ENCODE peak calls at places on chromosomes 13 and 19, in nine cellular contexts. X is frontal cortex; H is tibial nerve; C is AG08396; N is astrocyte; E is heart right ventricle; B is stimulated activated CD4-positive, alpha-beta T cell treated with anti-CD3 and anti-CD28 coated beads, Interleukin-15, amount 100 ng/mL, for 24 hours; V is mesothelial cell of epicardium; S is SW480. Z is an unnamed sample.

GRCh38 chr19:17526922-17527321 is 15.5 kb downstream of the PGLS start:
- DNase-seq in X (no peak), H (no peak), C (no peak), N (no peak), E (no peak), B (peak; percentile 38), V (no peak), S (no peak), Z (no peak)

GRCh38 chr13:50127017-50127725 is 111.9 kb downstream of the KCNRG start:
- DNase-seq in X (no peak), H (peak; percentile 47), C (no peak), N (no peak), E (peak; percentile 58), B (peak; percentile 71), V (peak; percentile 33), S (no peak), Z (no peak)

GRCh38 chr13:39263033-39263432 is 224.8 kb downstream of the NHLRC3 start:
- DNase-seq in X (peak; percentile 42), H (peak; percentile 43), C (peak; percentile 33), N (no peak), E (no peak), B (peak; percentile 65), V (no peak), S (peak; percentile 53), Z (peak; percentile 29)

GRCh38 chr19:2820112-2820702 is 539 bp downstream of the ZNF554 start:
- DNase-seq in X (peak; percentile 32), H (no peak), C (peak; percentile 42), N (no peak), E (no peak), B (peak; percentile 25), V (no peak), S (no peak), Z (peak; percentile 14)

GRCh38 chr19:46786236-46787039 is 2.0 kb downstream of the SLC1A5 start:
- DNase-seq in X (peak; percentile 65), H (peak; percentile 53), C (peak; percentile 88), N (peak; percentile 67), E (peak; percentile 59), B (peak; percentile 87), V (no peak), S (peak; percentile 89), Z (no peak)

GRCh38 chr13:108961542-108962125 is 332.2 kb downstream of the MYO16 start:
- DNase-seq in X (peak; percentile 30), H (no peak), C (peak; percentile 23), N (peak; percentile 18), E (no peak), B (no peak), V (no peak), S (peak; percentile 80), Z (no peak)

GRCh38 chr19:29086182-29086581 is 126.8 kb downstream of the UQCRFS1 start:
- DNase-seq in X (no peak), H (no peak), C (no peak), N (no peak), E (no peak), B (no peak), V (no peak), S (peak; percentile 90), Z (no peak)

GRCh38 chr13:68304287-68304893 is 1074.3 kb upstream of the PCDH9 start:
- DNase-seq in X (peak; percentile 9), H (no peak), C (peak; percentile 2), N (peak; percentile 1), E (no peak), B (no peak), V (no peak), S (peak; percentile 29), Z (no peak)

GRCh38 chr13:73751290-73751689 is 382.9 kb downstream of the KLF12 start:
- DNase-seq in X (no peak), H (no peak), C (no peak), N (no peak), E (no peak), B (no peak), V (no peak), S (no peak), Z (no peak)

GRCh38 chr13:25177636-25178035 is 5.5 kb upstream of the AMER2 start:
- DNase-seq in X (no peak), H (no peak), C (no peak), N (no peak), E (no peak), B (no peak), V (no peak), S (no peak), Z (no peak)

GRCh38 chr13:90706631-90707030 is 640.9 kb upstream of the MIR17HG start:
- DNase-seq in X (no peak), H (no peak), C (no peak), N (no peak), E (no peak), B (no peak), V (no peak), S (no peak), Z (no peak)

GRCh38 chr19:54473071-54473941 is at the start of gene CDC42EP5:
- DNase-seq in X (peak; percentile 69), H (peak; percentile 62), C (peak; percentile 94), N (peak; percentile 73), E (peak; percentile 76), B (no peak), V (peak; percentile 81), S (peak; percentile 36), Z (no peak)

GRCh38 chr13:48006396-48006795 is 5.3 kb upstream of the SUCLA2 start:
- DNase-seq in X (no peak), H (no peak), C (no peak), N (peak; percentile 6), E (no peak), B (no peak), V (no peak), S (no peak), Z (no peak)

GRCh38 chr19:45577111-45577905 is 7.3 kb downstream of the OPA3 start:
- DNase-seq in X (no peak), H (no peak), C (peak; percentile 83), N (peak; percentile 94), E (peak; percentile 38), B (no peak), V (no peak), S (no peak), Z (no peak)

GRCh38 chr19:2478756-2479555 is 3.0 kb downstream of the GADD45B start:
- DNase-seq in X (peak; percentile 60), H (peak; percentile 53), C (peak; percentile 76), N (peak; percentile 57), E (peak; percentile 84), B (peak; percentile 78), V (no peak), S (no peak), Z (no peak)

GRCh38 chr19:1624458-1624857 is 19.2 kb upstream of the UQCR11 start:
- DNase-seq in X (peak; percentile 79), H (no peak), C (peak; percentile 80), N (peak; percentile 15), E (peak; percentile 50), B (peak; percentile 69), V (no peak), S (no peak), Z (peak; percentile 95)

GRCh38 chr13:31334547-31334946 is 134.8 kb downstream of the B3GLCT start:
- DNase-seq in X (no peak), H (no peak), C (no peak), N (no peak), E (no peak), B (no peak), V (no peak), S (no peak), Z (no peak)

GRCh38 chr19:38020331-38020730 is 113.3 kb downstream of the SIPA1L3 start:
- DNase-seq in X (no peak), H (no peak), C (no peak), N (no peak), E (no peak), B (no peak), V (no peak), S (no peak), Z (no peak)

GRCh38 chr13:92843549-92843948 is 383.1 kb upstream of the GPC6 start:
- DNase-seq in X (no peak), H (no peak), C (peak; percentile 8), N (peak; percentile 84), E (no peak), B (no peak), V (no peak), S (peak; percentile 15), Z (no peak)

GRCh38 chr19:2055871-2056809 is 5.1 kb upstream of the MKNK2 start:
- DNase-seq in X (no peak), H (no peak), C (no peak), N (peak; percentile 63), E (peak; percentile 56), B (no peak), V (no peak), S (peak; percentile 63), Z (no peak)

GRCh38 chr13:92827503-92827902 is 399.1 kb upstream of the GPC6 start:
- DNase-seq in X (no peak), H (no peak), C (no peak), N (no peak), E (no peak), B (no peak), V (no peak), S (no peak), Z (no peak)

GRCh38 chr13:43245374-43245964 is 222.1 kb downstream of the DNAJC15 start:
- DNase-seq in X (no peak), H (no peak), C (peak; percentile 49), N (peak; percentile 92), E (no peak), B (no peak), V (no peak), S (no peak), Z (no peak)

GRCh38 chr13:114030666-114031610 is 57.1 kb upstream of the C13orf46 start:
- DNase-seq in X (no peak), H (no peak), C (no peak), N (no peak), E (peak; percentile 7), B (no peak), V (no peak), S (no peak), Z (no peak)

GRCh38 chr13:36862002-36862706 is 43.1 kb downstream of the RFXAP start:
- DNase-seq in X (no peak), H (no peak), C (no peak), N (peak; percentile 9), E (no peak), B (no peak), V (no peak), S (no peak), Z (no peak)

GRCh38 chr13:93539914-93540313 is 313.3 kb downstream of the GPC6 start:
- DNase-seq in X (no peak), H (no peak), C (no peak), N (no peak), E (no peak), B (no peak), V (no peak), S (no peak), Z (no peak)

GRCh38 chr13:44854264-44855060 is 134.8 kb downstream of the NUFIP1 start:
- DNase-seq in X (no peak), H (no peak), C (no peak), N (no peak), E (peak; percentile 61), B (no peak), V (no peak), S (no peak), Z (no peak)

GRCh38 chr13:99085846-99086148 is 107.9 kb upstream of the DOCK9 start:
- DNase-seq in X (no peak), H (no peak), C (no peak), N (no peak), E (no peak), B (no peak), V (no peak), S (no peak), Z (no peak)

Z was measured in D721Med.